ENCODE peak calls at places on chromosomes 12 and 14, in five cellular contexts. One of them, this sample, is unnamed.
A peak's percentile ranks its signal among the peaks of the same experiment; 100 is the strongest.

GRCh38 chr14:100203146-100203545 is 35.8 kb upstream of the YY1 start:
- DNase-seq in AG04450: no peak
- DNase-seq in thoracic aorta: no peak
- DNase-seq in WTC11: no peak
- DNase-seq in adrenal gland: no peak
- DNase-seq in this sample: no peak

GRCh38 chr12:52083638-52083996 is 4.1 kb downstream of the SMIM41 start:
- DNase-seq in thoracic aorta: no peak
- DNase-seq in adrenal gland: no peak
- DNase-seq in AG04450: no peak
- DNase-seq in WTC11: no peak
- DNase-seq in this sample: no peak

GRCh38 chr12:3149505-3150307 is 72.5 kb downstream of the TSPAN9 start:
- DNase-seq in AG04450: no peak
- DNase-seq in adrenal gland: no peak
- DNase-seq in thoracic aorta: no peak
- DNase-seq in WTC11: no peak
- DNase-seq in this sample: no peak

GRCh38 chr12:102992297-102992696 is 34.8 kb downstream of the ASCL1 start:
- DNase-seq in adrenal gland: no peak
- DNase-seq in AG04450: no peak
- DNase-seq in thoracic aorta: no peak
- DNase-seq in WTC11: no peak
- DNase-seq in this sample: peak; percentile 34

GRCh38 chr12:50132505-50133135 is 20.6 kb downstream of the COX14 start:
- DNase-seq in AG04450: no peak
- DNase-seq in thoracic aorta: no peak
- DNase-seq in adrenal gland: no peak
- DNase-seq in WTC11: no peak
- DNase-seq in this sample: peak; percentile 37

GRCh38 chr12:93113317-93114006 is 184.4 kb upstream of the EEA1 start:
- DNase-seq in AG04450: no peak
- DNase-seq in thoracic aorta: no peak
- DNase-seq in WTC11: no peak
- DNase-seq in adrenal gland: no peak
- DNase-seq in this sample: no peak

GRCh38 chr14:58763210-58763609 is 125.4 kb downstream of the DACT1 start:
- DNase-seq in AG04450: no peak
- DNase-seq in WTC11: no peak
- DNase-seq in thoracic aorta: no peak
- DNase-seq in adrenal gland: no peak
- DNase-seq in this sample: no peak

GRCh38 chr12:6943387-6943718 is 263 bp upstream of the RNU7-1 start:
- DNase-seq in adrenal gland: peak; percentile 98
- DNase-seq in AG04450: peak; percentile 83
- DNase-seq in WTC11: peak; percentile 77
- DNase-seq in thoracic aorta: peak; percentile 76
- DNase-seq in this sample: peak; percentile 91

GRCh38 chr12:12819221-12819620 is 6.1 kb downstream of the DDX47 start:
- DNase-seq in adrenal gland: no peak
- DNase-seq in WTC11: no peak
- DNase-seq in thoracic aorta: no peak
- DNase-seq in AG04450: no peak
- DNase-seq in this sample: no peak

GRCh38 chr12:123398918-123399617 is 15.1 kb downstream of the KMT5A start:
- DNase-seq in thoracic aorta: no peak
- DNase-seq in AG04450: no peak
- DNase-seq in adrenal gland: no peak
- DNase-seq in WTC11: no peak
- DNase-seq in this sample: no peak

GRCh38 chr12:26428420-26428819 is 233.0 kb downstream of the SSPN start:
- DNase-seq in AG04450: no peak
- DNase-seq in WTC11: no peak
- DNase-seq in adrenal gland: no peak
- DNase-seq in thoracic aorta: no peak
- DNase-seq in this sample: no peak

GRCh38 chr12:6949063-6949594 is 2.0 kb upstream of the PTPN6 start:
- DNase-seq in adrenal gland: no peak
- DNase-seq in AG04450: no peak
- DNase-seq in thoracic aorta: no peak
- DNase-seq in WTC11: no peak
- DNase-seq in this sample: no peak

GRCh38 chr14:80364816-80365215 is 153.5 kb upstream of the DIO2 start:
- DNase-seq in AG04450: no peak
- DNase-seq in adrenal gland: no peak
- DNase-seq in WTC11: no peak
- DNase-seq in thoracic aorta: no peak
- DNase-seq in this sample: no peak

GRCh38 chr14:80364274-80364673 is 153.0 kb upstream of the DIO2 start:
- DNase-seq in adrenal gland: no peak
- DNase-seq in WTC11: no peak
- DNase-seq in AG04450: no peak
- DNase-seq in thoracic aorta: no peak
- DNase-seq in this sample: peak; percentile 8
- TF ChIP-seq CTCF in adrenal gland: no peak
- TF ChIP-seq CTCF in WTC11: no peak
- TF ChIP-seq CTCF in AG04450: peak; percentile 19
- TF ChIP-seq CTCF in thoracic aorta: no peak
- TF ChIP-seq CTCF in this sample: no peak

GRCh38 chr12:116666305-116666673 is 71.6 kb downstream of the SPRING1 start:
- DNase-seq in AG04450: no peak
- DNase-seq in WTC11: peak; percentile 27
- DNase-seq in thoracic aorta: no peak
- DNase-seq in adrenal gland: no peak
- DNase-seq in this sample: no peak

GRCh38 chr12:116665666-116666304 is 72.1 kb downstream of the SPRING1 start:
- DNase-seq in AG04450: no peak
- DNase-seq in thoracic aorta: no peak
- DNase-seq in WTC11: no peak
- DNase-seq in adrenal gland: no peak
- DNase-seq in this sample: no peak

GRCh38 chr12:116661341-116661740 is 76.5 kb downstream of the SPRING1 start:
- DNase-seq in AG04450: no peak
- DNase-seq in adrenal gland: no peak
- DNase-seq in WTC11: no peak
- DNase-seq in thoracic aorta: no peak
- DNase-seq in this sample: no peak

GRCh38 chr12:116659771-116660481 is 77.9 kb downstream of the SPRING1 start:
- DNase-seq in WTC11: no peak
- DNase-seq in adrenal gland: peak; percentile 67
- DNase-seq in thoracic aorta: no peak
- DNase-seq in AG04450: no peak
- DNase-seq in this sample: no peak

DNA sequence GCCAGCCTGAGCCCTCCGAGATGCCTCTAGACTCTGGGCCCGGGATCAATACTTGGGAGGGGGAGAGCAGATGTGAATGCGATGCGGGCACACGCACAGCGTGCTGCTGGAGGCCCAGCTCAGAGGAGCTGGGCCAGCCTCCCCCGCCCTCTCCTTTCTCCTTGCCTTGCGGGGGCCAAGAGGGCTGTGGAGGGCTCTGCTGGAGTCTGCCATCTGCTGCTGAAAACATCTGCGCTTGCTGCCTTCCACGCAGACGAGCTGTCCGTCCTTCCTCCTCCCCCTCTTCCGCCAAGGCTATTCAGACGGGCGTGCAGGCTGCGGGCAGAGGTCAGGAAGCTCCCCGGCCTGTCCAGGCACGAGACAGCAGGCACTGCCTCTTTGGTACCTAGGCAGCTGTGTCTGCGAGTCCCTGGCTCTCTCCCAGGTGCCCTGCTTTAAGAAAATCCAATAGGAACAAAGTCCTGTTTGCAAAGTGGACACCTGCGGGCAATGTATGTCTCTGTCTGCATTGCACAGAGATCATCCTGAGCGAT is 75.2 kb downstream of the SPRING1 start:
- DNase-seq in AG04450: peak; percentile 6
- DNase-seq in adrenal gland: peak; percentile 55
- DNase-seq in thoracic aorta: no peak
- DNase-seq in WTC11: no peak
- DNase-seq in this sample: no peak
- TF ChIP-seq CTCF in AG04450: peak; percentile 19
- TF ChIP-seq CTCF in adrenal gland: no peak
- TF ChIP-seq CTCF in thoracic aorta: no peak
- TF ChIP-seq CTCF in WTC11: no peak
- TF ChIP-seq CTCF in this sample: no peak

DNA sequence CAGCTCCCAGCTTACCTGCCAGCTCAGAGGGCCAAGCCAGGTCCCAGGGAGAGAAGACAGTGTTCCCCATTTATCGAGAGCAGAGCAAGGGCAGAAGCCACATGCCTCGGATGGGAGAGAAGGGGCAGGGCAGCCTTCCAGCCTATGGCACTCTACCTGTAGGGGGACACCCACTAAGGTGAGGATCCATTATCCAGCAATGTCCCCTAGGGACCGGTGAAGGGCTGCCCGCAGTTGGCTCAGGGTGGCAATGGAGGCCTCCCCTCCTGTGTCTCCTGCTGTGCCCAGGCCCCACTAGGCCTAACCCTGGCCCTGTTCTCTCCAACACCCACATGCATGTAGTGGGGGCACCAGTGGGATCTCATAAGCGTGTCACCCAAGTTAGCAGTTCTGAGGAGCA is 4.9 kb upstream of the ASB2 start:
- DNase-seq in AG04450: no peak
- DNase-seq in thoracic aorta: no peak
- DNase-seq in adrenal gland: no peak
- DNase-seq in WTC11: no peak
- DNase-seq in this sample: no peak
- TF ChIP-seq CTCF in AG04450: no peak
- TF ChIP-seq CTCF in thoracic aorta: no peak
- TF ChIP-seq CTCF in adrenal gland: no peak
- TF ChIP-seq CTCF in WTC11: no peak
- TF ChIP-seq CTCF in this sample: no peak

GRCh38 chr14:101889898-101890297 is 74.5 kb upstream of the DYNC1H1 start:
- DNase-seq in thoracic aorta: no peak
- DNase-seq in AG04450: no peak
- DNase-seq in WTC11: no peak
- DNase-seq in adrenal gland: no peak
- DNase-seq in this sample: peak; percentile 2
- TF ChIP-seq CTCF in thoracic aorta: no peak
- TF ChIP-seq CTCF in AG04450: no peak
- TF ChIP-seq CTCF in WTC11: no peak
- TF ChIP-seq CTCF in adrenal gland: peak; percentile 31
- TF ChIP-seq CTCF in this sample: no peak

DNA sequence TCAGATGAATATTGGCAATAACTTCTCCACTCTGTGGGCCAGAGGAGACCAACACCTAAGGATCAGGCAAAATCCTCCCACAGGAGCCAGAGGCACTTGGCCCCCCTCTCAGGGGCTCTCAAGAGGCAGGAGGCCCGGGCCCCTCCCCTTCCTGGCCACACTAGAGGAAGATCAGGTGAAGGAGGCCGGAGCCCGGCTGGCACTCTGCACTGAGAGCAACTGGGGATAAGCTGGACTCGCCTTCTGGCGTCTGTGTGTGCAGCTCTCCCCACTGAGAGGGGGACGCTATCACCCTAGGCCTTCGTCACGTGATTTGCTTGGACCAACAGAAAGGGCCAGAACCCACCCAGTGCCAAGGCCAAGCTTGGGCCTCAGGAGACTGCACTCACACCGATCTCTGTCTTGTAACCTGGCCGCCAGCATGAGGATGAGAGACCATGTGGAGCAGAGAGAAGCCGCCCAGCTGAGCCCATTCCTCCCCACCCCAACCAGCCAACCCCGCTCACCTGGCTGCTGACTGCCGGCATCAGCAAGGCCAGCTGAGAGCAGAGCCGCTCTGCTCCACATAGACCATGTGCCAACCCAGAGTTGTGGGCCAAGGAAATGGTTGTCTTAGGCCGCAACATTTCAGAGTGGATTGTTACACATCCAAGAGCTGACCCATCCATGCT is 64.0 kb downstream of the NOC4L start:
- DNase-seq in WTC11: no peak
- DNase-seq in AG04450: no peak
- DNase-seq in thoracic aorta: no peak
- DNase-seq in adrenal gland: no peak
- DNase-seq in this sample: no peak
- TF ChIP-seq CTCF in WTC11: no peak
- TF ChIP-seq CTCF in AG04450: no peak
- TF ChIP-seq CTCF in thoracic aorta: no peak
- TF ChIP-seq CTCF in adrenal gland: no peak
- TF ChIP-seq CTCF in this sample: no peak

GRCh38 chr12:96399081-96399918 is 939 bp downstream of the CDK17 start:
- DNase-seq in AG04450: no peak
- DNase-seq in thoracic aorta: peak; percentile 12
- DNase-seq in adrenal gland: peak; percentile 84
- DNase-seq in WTC11: peak; percentile 41
- DNase-seq in this sample: peak; percentile 88

GRCh38 chr12:96400631-96401060 is 407 bp upstream of the CDK17 start:
- DNase-seq in thoracic aorta: no peak
- DNase-seq in AG04450: no peak
- DNase-seq in WTC11: no peak
- DNase-seq in adrenal gland: no peak
- DNase-seq in this sample: no peak

GRCh38 chr12:96398422-96399080 is 1.7 kb downstream of the CDK17 start:
- DNase-seq in WTC11: no peak
- DNase-seq in adrenal gland: no peak
- DNase-seq in thoracic aorta: no peak
- DNase-seq in AG04450: no peak
- DNase-seq in this sample: peak; percentile 23

GRCh38 chr12:96401061-96401871 is 1.0 kb upstream of the CDK17 start:
- DNase-seq in AG04450: peak; percentile 61
- DNase-seq in adrenal gland: peak; percentile 64
- DNase-seq in thoracic aorta: no peak
- DNase-seq in WTC11: no peak
- DNase-seq in this sample: peak; percentile 77

GRCh38 chr12:96399919-96400630 is at the start of gene CDK17:
- DNase-seq in adrenal gland: peak; percentile 91
- DNase-seq in AG04450: peak; percentile 69
- DNase-seq in WTC11: peak; percentile 69
- DNase-seq in thoracic aorta: peak; percentile 30
- DNase-seq in this sample: peak; percentile 93
- TF ChIP-seq CTCF in adrenal gland: peak; percentile 12
- TF ChIP-seq CTCF in AG04450: peak; percentile 40
- TF ChIP-seq CTCF in WTC11: no peak
- TF ChIP-seq CTCF in thoracic aorta: no peak
- TF ChIP-seq CTCF in this sample: peak; percentile 11

DNA sequence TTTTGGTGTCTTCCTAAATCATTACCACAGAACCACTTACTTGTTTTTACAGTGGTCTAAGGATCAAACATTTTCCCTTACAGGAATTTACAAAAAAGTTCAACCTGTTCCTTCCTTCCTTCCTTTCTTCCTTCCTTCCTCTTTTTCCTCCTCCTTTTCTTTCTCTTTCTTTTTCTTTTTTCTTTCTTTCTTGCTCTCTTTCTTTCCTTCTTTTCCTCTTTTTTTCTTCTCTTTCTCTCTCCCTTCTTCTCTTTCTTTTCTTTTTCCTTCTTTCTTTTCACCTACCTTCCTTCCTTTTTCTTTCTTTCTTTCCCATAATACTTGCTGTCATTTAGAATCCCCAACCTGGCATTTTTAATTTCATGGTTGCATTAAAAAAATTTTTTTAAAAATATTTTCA is 59.2 kb upstream of the PPP4R3A start:
- DNase-seq in AG04450: no peak
- DNase-seq in adrenal gland: no peak
- DNase-seq in WTC11: no peak
- DNase-seq in thoracic aorta: no peak
- DNase-seq in this sample: no peak
- TF ChIP-seq CTCF in AG04450: no peak
- TF ChIP-seq CTCF in adrenal gland: no peak
- TF ChIP-seq CTCF in WTC11: no peak
- TF ChIP-seq CTCF in thoracic aorta: no peak
- TF ChIP-seq CTCF in this sample: no peak

GRCh38 chr14:25406818-25407217 is 356.9 kb upstream of the STXBP6 start:
- DNase-seq in adrenal gland: peak; percentile 57
- DNase-seq in thoracic aorta: no peak
- DNase-seq in WTC11: peak; percentile 59
- DNase-seq in AG04450: no peak
- DNase-seq in this sample: no peak
- TF ChIP-seq CTCF in adrenal gland: peak; percentile 42
- TF ChIP-seq CTCF in thoracic aorta: no peak
- TF ChIP-seq CTCF in WTC11: peak; percentile 68
- TF ChIP-seq CTCF in AG04450: no peak
- TF ChIP-seq CTCF in this sample: no peak

This sample was measured in GM20000.